ENCODE peak calls at places on chromosome 17, in six cellular contexts. P, I, X, D, F and K are unnamed samples.

GRCh38 chr17:74217036-74217725 is 3.8 kb downstream of the TTYH2 start:
- DNase-seq in P (no peak), X (no peak), I (no peak), D (no peak), F (no peak), K (no peak)

GRCh38 chr17:53150101-53150698 is 672.5 kb upstream of the KIF2B start:
- DNase-seq in X (no peak), F (no peak), P (peak), I (no peak), D (peak), K (no peak)

GRCh38 chr17:76134911-76135809 is 5.9 kb downstream of the FOXJ1 start:
- DNase-seq in X (no peak), D (no peak), P (no peak), I (no peak), F (no peak), K (no peak)

GRCh38 chr17:36889955-36890354 is 47.3 kb upstream of the LHX1 start:
- DNase-seq in X (no peak), I (no peak), D (no peak), F (no peak), P (no peak), K (no peak)

GRCh38 chr17:29124931-29125270 is 55.3 kb downstream of the MYO18A start:
- DNase-seq in P (peak), I (peak), X (no peak), F (no peak), D (no peak), K (peak)

GRCh38 chr17:68740555-68741447 is 139.6 kb upstream of the FAM20A start:
- DNase-seq in I (no peak), D (no peak), F (no peak), X (no peak), P (no peak), K (no peak)

GRCh38 chr17:19904412-19904811 is 36.7 kb upstream of the ULK2 start:
- DNase-seq in F (no peak), D (no peak), I (no peak), P (no peak), X (no peak), K (no peak)

GRCh38 chr17:47692895-47693666 is 880 bp upstream of the TBKBP1 start:
- DNase-seq in P (no peak), I (peak), D (no peak), X (no peak), F (no peak), K (no peak)

GRCh38 chr17:4548721-4549531 is 6.3 kb downstream of the MYBBP1A start:
- DNase-seq in X (no peak), F (no peak), I (no peak), P (no peak), D (peak), K (no peak)